ENCODE peak calls at places on chromosomes 12 and 14, in four cellular contexts. T is adrenal gland, D is epithelial cell of prostate, G is non-pigmented ciliary epithelial cell. X is an unnamed sample.

GRCh38 chr12:124381454-124382207 is 86.7 kb downstream of the RFLNA start:
- DNase-seq in T (peak; percentile 99), D (no peak), G (no peak), X (no peak)

GRCh38 chr14:22849212-22849819 is 12.9 kb downstream of the MMP14 start:
- DNase-seq in T (peak; percentile 29), D (no peak), G (no peak), X (peak; percentile 52)

GRCh38 chr12:47808049-47808448 is 11.7 kb downstream of the HDAC7 start:
- DNase-seq in T (peak; percentile 55), D (no peak), G (no peak), X (no peak)

GRCh38 chr12:38540156-38540555 is 223.6 kb downstream of the ALG10B start:
- DNase-seq in T (no peak), D (no peak), G (no peak), X (no peak)

GRCh38 chr12:26614217-26614616 is 218.8 kb downstream of the ITPR2 start:
- DNase-seq in T (peak; percentile 20), D (no peak), G (no peak), X (peak; percentile 8)

GRCh38 chr14:77495354-77495753 is 3.3 kb downstream of the ISM2 start:
- DNase-seq in T (no peak), D (no peak), G (no peak), X (no peak)

GRCh38 chr12:47964102-47964723 is 817 bp downstream of the TMEM106C start:
- DNase-seq in T (peak; percentile 58), D (no peak), G (no peak), X (no peak)

GRCh38 chr14:92254786-92255185 is 68.2 kb upstream of the SLC24A4 start:
- DNase-seq in T (peak; percentile 11), D (no peak), G (no peak), X (no peak)

GRCh38 chr14:66379116-66379515 is 107.1 kb upstream of the CCDC196 start:
- DNase-seq in T (peak; percentile 86), D (peak; percentile 96), G (no peak), X (no peak)

GRCh38 chr14:106277503-106277902 is 751.1 kb downstream of the TMEM121 start:
- DNase-seq in T (peak; percentile 5), D (no peak), G (no peak), X (no peak)

GRCh38 chr12:64894827-64895475 is 70.5 kb downstream of the TBC1D30 start:
- DNase-seq in T (no peak), D (no peak), G (no peak), X (no peak)

GRCh38 chr14:77076118-77076631 is 21.9 kb upstream of the CIPC start:
- DNase-seq in T (peak; percentile 77), D (no peak), G (no peak), X (no peak)

GRCh38 chr12:124395986-124396385 is 101.1 kb downstream of the RFLNA start:
- DNase-seq in T (no peak), D (no peak), G (no peak), X (no peak)

GRCh38 chr12:16198884-16199283 is 78.6 kb downstream of the SLC15A5 start:
- DNase-seq in T (no peak), D (no peak), G (no peak), X (no peak)

X was measured in NCI-H446 treated with DMSO at 0.1 percent for 48 hours.